ENCODE peak calls at places on chromosome 21, in four cellular contexts. U, J, L and N are unnamed samples. For H3K4me1, the result is how much of the 10 kb centered on the place peaks cover.

GRCh38 chr21:32403201-32403701 is 9.3 kb upstream of the EVA1C start:
- DNase-seq in L (peak), J (peak), U (peak), N (peak)

GRCh38 chr21:41346758-41347157 is 15.1 kb upstream of the MX2 start:
- DNase-seq in U (no peak), L (no peak), J (no peak), N (no peak)

GRCh38 chr21:43971992-43972255 is 40.2 kb upstream of the TRAPPC10 start:
- DNase-seq in L (no peak), J (no peak), U (no peak), N (no peak)

GRCh38 chr21:34704119-34704518 is 35.3 kb downstream of the CLIC6 start:
- DNase-seq in L (no peak), U (no peak), J (no peak), N (no peak)

GRCh38 chr21:23664193-23664694 is 1943.0 kb downstream of the MRPL39 start:
- DNase-seq in J (no peak), U (no peak), L (no peak), N (no peak)

GRCh38 chr21:25881524-25882376 is 147.0 kb downstream of the GABPA start:
- DNase-seq in U (peak), L (peak), J (peak), N (peak)

GRCh38 chr21:25977068-25977611 is 193.4 kb downstream of the APP start:
- DNase-seq in L (no peak), U (no peak), J (no peak), N (no peak)

GRCh38 chr21:34890724-34891609 is 158.1 kb downstream of the RUNX1 start:
- DNase-seq in U (peak), L (no peak), J (no peak), N (no peak)

GRCh38 chr21:45880097-45881068 is 101.2 kb upstream of the COL6A1 start:
- DNase-seq in U (peak), J (no peak), L (peak), N (peak)

GRCh38 chr21:45902292-45902995 is 79.1 kb upstream of the COL6A1 start:
- DNase-seq in J (no peak), U (no peak), L (no peak), N (no peak)

GRCh38 chr21:17725339-17725738 is 93.8 kb downstream of the C21orf91 start:
- DNase-seq in L (no peak), J (no peak), U (no peak), N (no peak)

GRCh38 chr21:8993284-8993942 is 1528.0 kb upstream of the TPTE start:
- DNase-seq in J (no peak), L (peak), U (no peak), N (no peak)

GRCh38 chr21:21039624-21040023 is 41.4 kb downstream of the NCAM2 start:
- DNase-seq in L (no peak), U (no peak), J (no peak), N (no peak)

GRCh38 chr21:34938079-34938764 is 110.9 kb downstream of the RUNX1 start:
- DNase-seq in L (no peak), J (no peak), U (no peak), N (no peak)

GRCh38 chr21:42939581-42940413 is 14.4 kb upstream of the ERVH48-1 start:
- DNase-seq in J (no peak), L (peak), U (no peak), N (no peak)
- TF ChIP-seq SUZ12 in J (no peak), L (no peak), U (no peak), N (no peak)

GRCh38 chr21:37006521-37007291 is at the start of gene RIPPLY3:
- DNase-seq in L (no peak), J (no peak), U (peak), N (no peak)
- TF ChIP-seq YY1 in L (no peak), J (no peak), U (no peak), N (no peak)

GRCh38 chr21:38268859-38269566 is 12.2 kb downstream of the KCNJ15 start:
- DNase-seq in J (no peak), U (no peak), L (no peak), N (no peak)

GRCh38 chr21:38267991-38268858 is 11.4 kb downstream of the KCNJ15 start:
- DNase-seq in J (peak), L (no peak), U (no peak), N (no peak)

GRCh38 chr21:38269567-38269917 is 12.8 kb downstream of the KCNJ15 start:
- DNase-seq in J (peak), U (no peak), L (no peak), N (no peak)

GRCh38 chr21:38273745-38274544 is 17.2 kb downstream of the KCNJ15 start:
- DNase-seq in L (no peak), U (no peak), J (no peak), N (no peak)

DNA sequence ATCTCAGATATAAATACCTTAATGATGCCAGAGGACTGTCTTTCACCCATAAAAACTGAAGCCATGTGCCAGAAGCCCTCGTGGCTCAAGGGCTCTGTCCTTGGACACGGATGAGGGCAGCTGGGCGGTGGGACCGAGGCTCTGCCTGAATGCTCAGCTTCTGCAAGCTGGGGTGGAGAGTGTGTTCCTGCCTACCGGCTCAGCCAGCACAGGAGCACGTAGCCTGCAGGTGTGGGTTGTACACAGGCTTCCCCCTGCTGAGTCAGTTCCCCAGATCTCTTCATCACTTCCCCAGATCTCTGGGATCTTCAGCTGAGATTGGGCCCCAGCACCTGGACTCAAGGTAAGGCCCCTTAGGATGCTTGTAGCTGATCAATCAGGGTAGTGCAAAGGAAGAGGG is 15.4 kb downstream of the KCNJ15 start:
- DNase-seq in U (no peak), L (no peak), J (no peak), N (no peak)
- H3K4me1 ChIP-seq in U (under half), L (under half), J (under half), N (under half)

DNA sequence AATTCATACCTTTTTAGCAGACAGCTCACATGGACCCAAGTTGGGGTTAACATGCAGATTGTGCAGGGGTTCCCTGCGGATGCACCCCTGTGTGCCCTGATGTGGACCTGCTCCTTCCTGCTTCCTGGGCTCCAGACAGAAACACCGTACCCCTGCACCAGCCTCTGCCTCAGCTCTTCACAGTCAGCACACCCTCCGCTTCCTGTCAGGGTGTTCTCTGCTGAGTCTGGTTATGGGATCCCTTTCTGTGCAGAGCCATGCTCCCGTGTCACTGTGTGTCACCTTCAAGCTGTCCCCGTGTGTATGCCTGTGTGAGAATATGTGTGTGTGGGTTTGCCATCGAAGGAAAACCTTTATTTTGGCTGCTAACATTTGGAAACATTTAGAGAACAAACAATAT is 48.7 kb upstream of the KCNJ15 start:
- DNase-seq in U (no peak), J (no peak), L (no peak), N (no peak)
- TF ChIP-seq SUZ12 in U (no peak), J (no peak), L (no peak), N (no peak)